ENCODE peak calls at places on chromosome 21, in eight cellular contexts. One of them, this sample, is unnamed.

GRCh38 chr21:37915941-37916794 is at the start of gene KCNJ6:
- DNase-seq in heart right ventricle: no peak
- DNase-seq in transverse colon: no peak
- DNase-seq in GM12865: no peak
- DNase-seq in fibroblast of mammary gland: peak; percentile 38
- DNase-seq in CD8-positive, alpha-beta T cell: no peak
- DNase-seq in lower lobe of right lung: peak; percentile 63
- DNase-seq in K562: peak; percentile 68
- DNase-seq in this sample: no peak

GRCh38 chr21:41877901-41878830 is 978 bp downstream of the PRDM15 start:
- DNase-seq in heart right ventricle: no peak
- DNase-seq in transverse colon: peak; percentile 61
- DNase-seq in GM12865: peak; percentile 48
- DNase-seq in fibroblast of mammary gland: peak; percentile 79
- DNase-seq in CD8-positive, alpha-beta T cell: peak; percentile 21
- DNase-seq in lower lobe of right lung: peak; percentile 63
- DNase-seq in K562: peak; percentile 78
- DNase-seq in this sample: no peak

GRCh38 chr21:42319368-42319767 is 4.2 kb upstream of the TFF3 start:
- DNase-seq in heart right ventricle: no peak
- DNase-seq in transverse colon: no peak
- DNase-seq in GM12865: peak; percentile 20
- DNase-seq in fibroblast of mammary gland: no peak
- DNase-seq in CD8-positive, alpha-beta T cell: no peak
- DNase-seq in lower lobe of right lung: no peak
- DNase-seq in K562: no peak
- DNase-seq in this sample: no peak

GRCh38 chr21:33266784-33267135 is 593 bp downstream of the IL10RB start:
- DNase-seq in heart right ventricle: no peak
- DNase-seq in transverse colon: peak; percentile 45
- DNase-seq in GM12865: peak; percentile 77
- DNase-seq in fibroblast of mammary gland: no peak
- DNase-seq in CD8-positive, alpha-beta T cell: peak; percentile 48
- DNase-seq in lower lobe of right lung: no peak
- DNase-seq in K562: peak; percentile 42
- DNase-seq in this sample: no peak

GRCh38 chr21:25461730-25462129 is 145.6 kb downstream of the MRPL39 start:
- DNase-seq in heart right ventricle: no peak
- DNase-seq in transverse colon: no peak
- DNase-seq in GM12865: no peak
- DNase-seq in fibroblast of mammary gland: no peak
- DNase-seq in CD8-positive, alpha-beta T cell: no peak
- DNase-seq in lower lobe of right lung: no peak
- DNase-seq in K562: no peak
- DNase-seq in this sample: no peak

GRCh38 chr21:45800339-45801080 is 157.0 kb downstream of the PCBP3 start:
- DNase-seq in heart right ventricle: no peak
- DNase-seq in transverse colon: no peak
- DNase-seq in GM12865: no peak
- DNase-seq in fibroblast of mammary gland: no peak
- DNase-seq in CD8-positive, alpha-beta T cell: no peak
- DNase-seq in lower lobe of right lung: peak; percentile 28
- DNase-seq in K562: no peak
- DNase-seq in this sample: no peak

GRCh38 chr21:37060296-37060695 is 12.6 kb downstream of the PIGP start:
- DNase-seq in heart right ventricle: peak; percentile 27
- DNase-seq in transverse colon: peak; percentile 68
- DNase-seq in GM12865: no peak
- DNase-seq in fibroblast of mammary gland: peak; percentile 99
- DNase-seq in CD8-positive, alpha-beta T cell: no peak
- DNase-seq in lower lobe of right lung: no peak
- DNase-seq in K562: no peak
- DNase-seq in this sample: no peak

GRCh38 chr21:33939224-33939623 is 23.6 kb upstream of the ATP5PO start:
- DNase-seq in heart right ventricle: no peak
- DNase-seq in transverse colon: no peak
- DNase-seq in GM12865: no peak
- DNase-seq in fibroblast of mammary gland: no peak
- DNase-seq in CD8-positive, alpha-beta T cell: no peak
- DNase-seq in lower lobe of right lung: no peak
- DNase-seq in K562: no peak
- DNase-seq in this sample: no peak

GRCh38 chr21:45974073-45975016 is 7.2 kb upstream of the COL6A1 start:
- DNase-seq in heart right ventricle: no peak
- DNase-seq in transverse colon: peak; percentile 31
- DNase-seq in GM12865: no peak
- DNase-seq in fibroblast of mammary gland: peak; percentile 84
- DNase-seq in CD8-positive, alpha-beta T cell: no peak
- DNase-seq in lower lobe of right lung: peak; percentile 48
- DNase-seq in K562: no peak
- DNase-seq in this sample: peak; percentile 94

GRCh38 chr21:29309703-29310102 is 11.0 kb downstream of the BACH1 start:
- DNase-seq in heart right ventricle: no peak
- DNase-seq in transverse colon: no peak
- DNase-seq in GM12865: no peak
- DNase-seq in fibroblast of mammary gland: no peak
- DNase-seq in CD8-positive, alpha-beta T cell: no peak
- DNase-seq in lower lobe of right lung: no peak
- DNase-seq in K562: no peak
- DNase-seq in this sample: no peak
- TF ChIP-seq CTCF in heart right ventricle: no peak
- TF ChIP-seq CTCF in transverse colon: no peak
- TF ChIP-seq CTCF in GM12865: no peak
- TF ChIP-seq CTCF in fibroblast of mammary gland: no peak
- TF ChIP-seq CTCF in CD8-positive, alpha-beta T cell: no peak
- TF ChIP-seq CTCF in lower lobe of right lung: no peak
- TF ChIP-seq CTCF in K562: no peak
- TF ChIP-seq CTCF in this sample: no peak

DNA sequence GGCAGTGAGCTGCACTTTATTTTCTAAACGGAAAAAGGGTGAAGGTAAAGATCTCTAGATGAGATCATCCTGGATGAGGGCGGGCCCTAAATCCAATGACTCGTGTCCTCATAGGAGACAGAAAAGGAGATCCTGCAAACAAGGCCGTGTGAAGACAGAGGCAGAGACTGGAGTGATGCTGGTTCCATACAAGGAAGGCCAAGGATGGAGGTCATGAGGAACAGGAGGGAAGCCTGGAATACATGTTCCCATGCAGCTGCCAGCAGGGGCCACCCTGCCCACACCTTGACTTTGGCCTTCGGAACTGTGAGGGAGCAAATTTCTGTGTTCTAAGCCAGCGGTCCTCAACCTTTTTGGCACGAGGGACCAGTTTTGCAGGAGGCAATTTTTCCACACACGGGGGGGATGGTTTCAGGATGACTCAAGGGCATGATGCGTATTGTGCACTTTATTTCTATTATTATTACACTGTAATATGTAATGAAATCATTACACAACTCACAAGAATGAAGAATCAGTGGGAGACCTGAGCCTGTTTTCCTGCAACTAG is 94.3 kb downstream of the PSMG1 start:
- DNase-seq in heart right ventricle: peak; percentile 47
- DNase-seq in transverse colon: no peak
- DNase-seq in GM12865: no peak
- DNase-seq in fibroblast of mammary gland: peak; percentile 82
- DNase-seq in CD8-positive, alpha-beta T cell: no peak
- DNase-seq in lower lobe of right lung: no peak
- DNase-seq in K562: peak; percentile 41
- DNase-seq in this sample: no peak
- TF ChIP-seq CTCF in heart right ventricle: no peak
- TF ChIP-seq CTCF in transverse colon: no peak
- TF ChIP-seq CTCF in GM12865: no peak
- TF ChIP-seq CTCF in fibroblast of mammary gland: no peak
- TF ChIP-seq CTCF in CD8-positive, alpha-beta T cell: no peak
- TF ChIP-seq CTCF in lower lobe of right lung: no peak
- TF ChIP-seq CTCF in K562: peak; percentile 44
- TF ChIP-seq CTCF in this sample: peak; percentile 36

GRCh38 chr21:43354666-43355065 is 72.3 kb downstream of the SIK1 start:
- DNase-seq in heart right ventricle: no peak
- DNase-seq in transverse colon: no peak
- DNase-seq in GM12865: peak; percentile 58
- DNase-seq in fibroblast of mammary gland: no peak
- DNase-seq in CD8-positive, alpha-beta T cell: no peak
- DNase-seq in lower lobe of right lung: no peak
- DNase-seq in K562: no peak
- DNase-seq in this sample: no peak

GRCh38 chr21:43354016-43354420 is 72.9 kb downstream of the SIK1 start:
- DNase-seq in heart right ventricle: no peak
- DNase-seq in transverse colon: peak; percentile 57
- DNase-seq in GM12865: peak; percentile 89
- DNase-seq in fibroblast of mammary gland: no peak
- DNase-seq in CD8-positive, alpha-beta T cell: no peak
- DNase-seq in lower lobe of right lung: no peak
- DNase-seq in K562: no peak
- DNase-seq in this sample: no peak

GRCh38 chr21:43355196-43355924 is 71.6 kb downstream of the SIK1 start:
- DNase-seq in heart right ventricle: no peak
- DNase-seq in transverse colon: no peak
- DNase-seq in GM12865: peak; percentile 28
- DNase-seq in fibroblast of mammary gland: no peak
- DNase-seq in CD8-positive, alpha-beta T cell: no peak
- DNase-seq in lower lobe of right lung: no peak
- DNase-seq in K562: no peak
- DNase-seq in this sample: no peak

GRCh38 chr21:43357708-43358430 is 69.1 kb downstream of the SIK1 start:
- DNase-seq in heart right ventricle: no peak
- DNase-seq in transverse colon: no peak
- DNase-seq in GM12865: no peak
- DNase-seq in fibroblast of mammary gland: no peak
- DNase-seq in CD8-positive, alpha-beta T cell: no peak
- DNase-seq in lower lobe of right lung: no peak
- DNase-seq in K562: no peak
- DNase-seq in this sample: no peak

GRCh38 chr21:43355925-43356289 is 71.0 kb downstream of the SIK1 start:
- DNase-seq in heart right ventricle: no peak
- DNase-seq in transverse colon: no peak
- DNase-seq in GM12865: peak; percentile 81
- DNase-seq in fibroblast of mammary gland: no peak
- DNase-seq in CD8-positive, alpha-beta T cell: no peak
- DNase-seq in lower lobe of right lung: no peak
- DNase-seq in K562: no peak
- DNase-seq in this sample: no peak
- TF ChIP-seq CTCF in heart right ventricle: no peak
- TF ChIP-seq CTCF in transverse colon: no peak
- TF ChIP-seq CTCF in GM12865: peak; percentile 66
- TF ChIP-seq CTCF in fibroblast of mammary gland: no peak
- TF ChIP-seq CTCF in CD8-positive, alpha-beta T cell: no peak
- TF ChIP-seq CTCF in lower lobe of right lung: no peak
- TF ChIP-seq CTCF in K562: peak; percentile 32
- TF ChIP-seq CTCF in this sample: no peak

GRCh38 chr21:32103361-32103760 is 175.5 kb downstream of the MIS18A start:
- DNase-seq in heart right ventricle: no peak
- DNase-seq in transverse colon: no peak
- DNase-seq in GM12865: no peak
- DNase-seq in fibroblast of mammary gland: no peak
- DNase-seq in CD8-positive, alpha-beta T cell: no peak
- DNase-seq in lower lobe of right lung: no peak
- DNase-seq in K562: no peak
- DNase-seq in this sample: no peak

GRCh38 chr21:32102426-32102825 is 176.4 kb downstream of the MIS18A start:
- DNase-seq in heart right ventricle: no peak
- DNase-seq in transverse colon: no peak
- DNase-seq in GM12865: no peak
- DNase-seq in fibroblast of mammary gland: peak; percentile 69
- DNase-seq in CD8-positive, alpha-beta T cell: no peak
- DNase-seq in lower lobe of right lung: no peak
- DNase-seq in K562: no peak
- DNase-seq in this sample: no peak

GRCh38 chr21:32101206-32101763 is 177.6 kb downstream of the MIS18A start:
- DNase-seq in heart right ventricle: no peak
- DNase-seq in transverse colon: no peak
- DNase-seq in GM12865: no peak
- DNase-seq in fibroblast of mammary gland: no peak
- DNase-seq in CD8-positive, alpha-beta T cell: no peak
- DNase-seq in lower lobe of right lung: no peak
- DNase-seq in K562: no peak
- DNase-seq in this sample: no peak

GRCh38 chr21:32096411-32096810 is 182.4 kb downstream of the MIS18A start:
- DNase-seq in heart right ventricle: no peak
- DNase-seq in transverse colon: no peak
- DNase-seq in GM12865: peak; percentile 28
- DNase-seq in fibroblast of mammary gland: peak; percentile 12
- DNase-seq in CD8-positive, alpha-beta T cell: no peak
- DNase-seq in lower lobe of right lung: no peak
- DNase-seq in K562: peak; percentile 65
- DNase-seq in this sample: no peak

DNA sequence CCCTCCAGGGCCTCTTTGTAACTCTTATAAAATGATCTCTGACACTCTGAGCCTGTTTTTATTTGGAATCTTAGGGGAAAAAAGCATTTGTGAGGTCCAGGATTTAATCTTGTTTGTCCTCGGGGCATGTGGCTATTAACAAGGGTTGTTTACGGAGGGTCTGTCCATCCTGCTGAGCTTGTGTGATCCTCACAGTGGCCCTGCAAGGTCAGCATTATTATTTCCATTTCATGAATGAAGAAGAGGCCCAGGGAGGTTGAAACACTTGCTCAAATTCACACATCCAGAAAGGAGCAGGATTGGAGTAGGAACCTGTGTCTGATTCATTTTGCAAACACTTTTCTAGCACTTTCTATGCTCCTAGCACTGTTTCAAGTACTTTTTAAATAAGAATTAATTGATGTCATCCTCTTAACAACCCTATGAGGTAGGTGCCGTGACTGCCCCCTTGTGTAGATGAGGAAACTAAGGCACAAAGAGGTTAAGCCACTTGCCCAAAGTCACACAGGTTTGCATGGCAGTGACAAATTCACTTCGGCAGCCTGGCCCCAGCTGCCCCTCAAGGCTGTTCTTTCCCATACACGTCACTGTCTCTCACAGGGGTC is 178.9 kb downstream of the MIS18A start:
- DNase-seq in heart right ventricle: no peak
- DNase-seq in transverse colon: no peak
- DNase-seq in GM12865: peak; percentile 5
- DNase-seq in fibroblast of mammary gland: no peak
- DNase-seq in CD8-positive, alpha-beta T cell: no peak
- DNase-seq in lower lobe of right lung: no peak
- DNase-seq in K562: no peak
- DNase-seq in this sample: no peak
- TF ChIP-seq CTCF in heart right ventricle: no peak
- TF ChIP-seq CTCF in transverse colon: no peak
- TF ChIP-seq CTCF in GM12865: no peak
- TF ChIP-seq CTCF in fibroblast of mammary gland: no peak
- TF ChIP-seq CTCF in CD8-positive, alpha-beta T cell: no peak
- TF ChIP-seq CTCF in lower lobe of right lung: no peak
- TF ChIP-seq CTCF in K562: peak; percentile 20
- TF ChIP-seq CTCF in this sample: peak; percentile 26